ENCODE peak calls at places on chromosome 15, in ten cellular contexts. L, P, G, S, Z, Q, V, C, M and O are unnamed samples.

GRCh38 chr15:35696767-35697231 is 150.8 kb upstream of the DPH6 start:
- DNase-seq in L (no peak), P (no peak), G (no peak), S (no peak), Z (no peak), Q (no peak), V (no peak), C (no peak), M (peak; percentile 83), O (no peak)

GRCh38 chr15:40340740-40341400 is at the start of gene CCDC9B:
- DNase-seq in L (peak; percentile 90), P (peak; percentile 56), G (no peak), S (peak; percentile 82), Z (no peak), Q (no peak), V (no peak), C (peak; percentile 90), M (peak; percentile 89), O (no peak)

GRCh38 chr15:73082719-73083275 is 30.5 kb downstream of the NEO1 start:
- DNase-seq in L (no peak), P (no peak), G (no peak), S (no peak), Z (peak; percentile 18), Q (no peak), V (no peak), C (no peak), M (no peak), O (no peak)

GRCh38 chr15:40991355-40991754 is 38.1 kb downstream of the CHAC1 start:
- DNase-seq in L (no peak), P (no peak), G (no peak), S (no peak), Z (no peak), Q (no peak), V (no peak), C (no peak), M (no peak), O (no peak)

GRCh38 chr15:33021806-33022389 is 172.6 kb downstream of the FMN1 start:
- DNase-seq in L (no peak), P (peak; percentile 75), G (no peak), S (peak; percentile 41), Z (peak; percentile 38), Q (no peak), V (no peak), C (no peak), M (peak; percentile 59), O (peak; percentile 46)

GRCh38 chr15:67724679-67725365 is 100.5 kb upstream of the SKOR1 start:
- DNase-seq in L (no peak), P (no peak), G (no peak), S (no peak), Z (no peak), Q (no peak), V (no peak), C (no peak), M (no peak), O (no peak)

GRCh38 chr15:71610991-71611720 is 199.2 kb upstream of the NR2E3 start:
- DNase-seq in L (no peak), P (no peak), G (no peak), S (no peak), Z (no peak), Q (no peak), V (no peak), C (no peak), M (no peak), O (no peak)

GRCh38 chr15:68186671-68187397 is 18.3 kb downstream of the CALML4 start:
- DNase-seq in L (no peak), P (no peak), G (no peak), S (no peak), Z (no peak), Q (no peak), V (no peak), C (no peak), M (no peak), O (no peak)

GRCh38 chr15:74843891-74844299 is 939 bp upstream of the ULK3 start:
- DNase-seq in L (no peak), P (no peak), G (no peak), S (no peak), Z (no peak), Q (peak; percentile 42), V (no peak), C (no peak), M (no peak), O (no peak)

GRCh38 chr15:47708116-47708515 is 9.2 kb upstream of the SEMA6D start:
- DNase-seq in L (no peak), P (no peak), G (no peak), S (no peak), Z (peak; percentile 15), Q (no peak), V (no peak), C (no peak), M (no peak), O (no peak)

GRCh38 chr15:68304611-68305337 is 27.2 kb downstream of the FEM1B start:
- DNase-seq in L (no peak), P (no peak), G (no peak), S (no peak), Z (no peak), Q (peak; percentile 14), V (no peak), C (no peak), M (no peak), O (no peak)

GRCh38 chr15:69003971-69004370 is 10.5 kb upstream of the NOX5 start:
- DNase-seq in L (no peak), P (no peak), G (no peak), S (no peak), Z (no peak), Q (no peak), V (no peak), C (no peak), M (no peak), O (no peak)

GRCh38 chr15:60020736-60021135 is 16.6 kb downstream of the FOXB1 start:
- DNase-seq in L (no peak), P (no peak), G (no peak), S (no peak), Z (no peak), Q (no peak), V (no peak), C (no peak), M (no peak), O (no peak)

GRCh38 chr15:70236306-70237103 is 138.8 kb upstream of the TLE3 start:
- DNase-seq in L (no peak), P (no peak), G (no peak), S (no peak), Z (no peak), Q (no peak), V (no peak), C (no peak), M (peak; percentile 68), O (no peak)

GRCh38 chr15:60585743-60586708 is 107.1 kb upstream of the ICE2 start:
- DNase-seq in L (peak; percentile 14), P (peak; percentile 67), G (no peak), S (peak; percentile 45), Z (peak; percentile 83), Q (no peak), V (peak; percentile 45), C (peak; percentile 19), M (peak; percentile 70), O (peak; percentile 14)

GRCh38 chr15:84937144-84937543 is 44.5 kb upstream of the PDE8A start:
- DNase-seq in L (no peak), P (no peak), G (no peak), S (no peak), Z (peak; percentile 7), Q (no peak), V (no peak), C (no peak), M (no peak), O (no peak)

GRCh38 chr15:92527197-92527596 is 128.4 kb downstream of the FAM174B start:
- DNase-seq in L (no peak), P (peak; percentile 41), G (no peak), S (no peak), Z (no peak), Q (no peak), V (no peak), C (no peak), M (peak; percentile 30), O (no peak)

GRCh38 chr15:38549222-38549621 is 15.4 kb downstream of the RASGRP1 start:
- DNase-seq in L (no peak), P (no peak), G (no peak), S (no peak), Z (no peak), Q (no peak), V (no peak), C (no peak), M (no peak), O (no peak)

GRCh38 chr15:44219073-44219472 is 24.0 kb upstream of the FRMD5 start:
- DNase-seq in L (peak; percentile 40), P (no peak), G (no peak), S (no peak), Z (no peak), Q (no peak), V (no peak), C (no peak), M (no peak), O (no peak)

GRCh38 chr15:72796515-72797337 is 13.2 kb upstream of the ADPGK start:
- DNase-seq in L (peak; percentile 10), P (peak; percentile 57), G (no peak), S (peak; percentile 39), Z (no peak), Q (peak; percentile 51), V (peak; percentile 56), C (peak; percentile 74), M (peak; percentile 67), O (peak; percentile 65)

GRCh38 chr15:63940956-63941620 is 105.2 kb downstream of the DAPK2 start:
- DNase-seq in L (no peak), P (no peak), G (no peak), S (peak; percentile 13), Z (no peak), Q (no peak), V (no peak), C (no peak), M (no peak), O (no peak)

GRCh38 chr15:43872416-43873020 is 45.7 kb downstream of the WDR76 start:
- DNase-seq in L (peak; percentile 37), P (peak; percentile 51), G (no peak), S (peak; percentile 11), Z (peak; percentile 68), Q (no peak), V (peak; percentile 50), C (no peak), M (peak; percentile 54), O (peak; percentile 28)

GRCh38 chr15:55775316-55775715 is 32.4 kb upstream of the PRTG start:
- DNase-seq in L (no peak), P (peak; percentile 25), G (no peak), S (no peak), Z (no peak), Q (no peak), V (peak; percentile 41), C (no peak), M (no peak), O (no peak)

GRCh38 chr15:87167706-87168105 is 1088.0 kb downstream of the AGBL1 start:
- DNase-seq in L (no peak), P (no peak), G (no peak), S (no peak), Z (no peak), Q (no peak), V (no peak), C (no peak), M (no peak), O (no peak)

GRCh38 chr15:66459818-66460615 is 37.5 kb downstream of the SNAPC5 start:
- DNase-seq in L (no peak), P (no peak), G (no peak), S (no peak), Z (no peak), Q (no peak), V (no peak), C (no peak), M (no peak), O (no peak)

GRCh38 chr15:88658070-88658965 is 19.5 kb downstream of the ISG20 start:
- DNase-seq in L (no peak), P (no peak), G (no peak), S (no peak), Z (no peak), Q (no peak), V (no peak), C (no peak), M (no peak), O (no peak)

GRCh38 chr15:40357723-40358491 is at the start of gene DISP2:
- DNase-seq in L (peak; percentile 74), P (peak; percentile 98), G (peak; percentile 76), S (peak; percentile 74), Z (peak; percentile 31), Q (peak; percentile 86), V (peak; percentile 92), C (peak; percentile 89), M (peak; percentile 92), O (peak; percentile 92)

GRCh38 chr15:40829155-40829554 is 647 bp upstream of the PPP1R14D start:
- DNase-seq in L (no peak), P (no peak), G (no peak), S (no peak), Z (no peak), Q (no peak), V (no peak), C (no peak), M (no peak), O (no peak)